ENCODE peak calls at places on chromosomes 7 and 10, in eight cellular contexts. One of them, this sample, is unnamed.

GRCh38 chr7:80087768-80088170 is 46.9 kb upstream of the GNAI1 start:
- DNase-seq in NCI-H2029 treated with DMSO at 0.1 percent for 48 hours: no peak
- DNase-seq in ureter: no peak
- DNase-seq in central memory CD4-positive, alpha-beta T cell: no peak
- DNase-seq in PC-3: peak
- DNase-seq in GM04503: no peak
- DNase-seq in HCEC 1CT: peak
- DNase-seq in T-helper 9 cell: no peak
- DNase-seq in this sample: no peak

GRCh38 chr7:96415293-96415940 is 93.5 kb upstream of the SLC25A13 start:
- DNase-seq in NCI-H2029 treated with DMSO at 0.1 percent for 48 hours: no peak
- DNase-seq in ureter: no peak
- DNase-seq in central memory CD4-positive, alpha-beta T cell: no peak
- DNase-seq in PC-3: no peak
- DNase-seq in GM04503: no peak
- DNase-seq in HCEC 1CT: no peak
- DNase-seq in T-helper 9 cell: no peak
- DNase-seq in this sample: no peak

GRCh38 chr7:3087243-3087642 is 43.6 kb upstream of the CARD11 start:
- DNase-seq in NCI-H2029 treated with DMSO at 0.1 percent for 48 hours: no peak
- DNase-seq in ureter: no peak
- DNase-seq in central memory CD4-positive, alpha-beta T cell: no peak
- DNase-seq in PC-3: no peak
- DNase-seq in GM04503: no peak
- DNase-seq in HCEC 1CT: peak
- DNase-seq in T-helper 9 cell: no peak
- DNase-seq in this sample: no peak

GRCh38 chr10:77405771-77406241 is 231.8 kb downstream of the KCNMA1 start:
- DNase-seq in NCI-H2029 treated with DMSO at 0.1 percent for 48 hours: peak
- DNase-seq in ureter: peak
- DNase-seq in central memory CD4-positive, alpha-beta T cell: no peak
- DNase-seq in PC-3: peak
- DNase-seq in GM04503: no peak
- DNase-seq in HCEC 1CT: peak
- DNase-seq in T-helper 9 cell: no peak
- DNase-seq in this sample: no peak

GRCh38 chr7:192035-192649 is at the start of gene FAM20C:
- DNase-seq in NCI-H2029 treated with DMSO at 0.1 percent for 48 hours: no peak
- DNase-seq in ureter: peak
- DNase-seq in central memory CD4-positive, alpha-beta T cell: peak
- DNase-seq in PC-3: peak
- DNase-seq in GM04503: no peak
- DNase-seq in HCEC 1CT: peak
- DNase-seq in T-helper 9 cell: peak
- DNase-seq in this sample: peak

GRCh38 chr10:49371967-49372366 is 23.9 kb downstream of the DRGX start:
- DNase-seq in NCI-H2029 treated with DMSO at 0.1 percent for 48 hours: no peak
- DNase-seq in ureter: peak
- DNase-seq in central memory CD4-positive, alpha-beta T cell: no peak
- DNase-seq in PC-3: peak
- DNase-seq in GM04503: no peak
- DNase-seq in HCEC 1CT: no peak
- DNase-seq in T-helper 9 cell: no peak
- DNase-seq in this sample: no peak

GRCh38 chr7:24905996-24906770 is 73.8 kb downstream of the OSBPL3 start:
- DNase-seq in NCI-H2029 treated with DMSO at 0.1 percent for 48 hours: no peak
- DNase-seq in ureter: no peak
- DNase-seq in central memory CD4-positive, alpha-beta T cell: no peak
- DNase-seq in PC-3: peak
- DNase-seq in GM04503: no peak
- DNase-seq in HCEC 1CT: peak
- DNase-seq in T-helper 9 cell: no peak
- DNase-seq in this sample: no peak

GRCh38 chr7:91353923-91354322 is 89.7 kb downstream of the FZD1 start:
- DNase-seq in NCI-H2029 treated with DMSO at 0.1 percent for 48 hours: no peak
- DNase-seq in ureter: no peak
- DNase-seq in central memory CD4-positive, alpha-beta T cell: no peak
- DNase-seq in PC-3: no peak
- DNase-seq in GM04503: no peak
- DNase-seq in HCEC 1CT: no peak
- DNase-seq in T-helper 9 cell: no peak
- DNase-seq in this sample: no peak

GRCh38 chr10:92757066-92757716 is 67.4 kb downstream of the HHEX start:
- DNase-seq in NCI-H2029 treated with DMSO at 0.1 percent for 48 hours: no peak
- DNase-seq in ureter: peak
- DNase-seq in central memory CD4-positive, alpha-beta T cell: no peak
- DNase-seq in PC-3: peak
- DNase-seq in GM04503: peak
- DNase-seq in HCEC 1CT: peak
- DNase-seq in T-helper 9 cell: no peak
- DNase-seq in this sample: no peak

GRCh38 chr10:91887075-91887899 is 22.0 kb downstream of the FGFBP3 start:
- DNase-seq in NCI-H2029 treated with DMSO at 0.1 percent for 48 hours: no peak
- DNase-seq in ureter: no peak
- DNase-seq in central memory CD4-positive, alpha-beta T cell: peak
- DNase-seq in PC-3: no peak
- DNase-seq in GM04503: no peak
- DNase-seq in HCEC 1CT: peak
- DNase-seq in T-helper 9 cell: no peak
- DNase-seq in this sample: peak

GRCh38 chr10:44042926-44043602 is 341.8 kb downstream of the CXCL12 start:
- DNase-seq in NCI-H2029 treated with DMSO at 0.1 percent for 48 hours: no peak
- DNase-seq in ureter: no peak
- DNase-seq in central memory CD4-positive, alpha-beta T cell: no peak
- DNase-seq in PC-3: no peak
- DNase-seq in GM04503: no peak
- DNase-seq in HCEC 1CT: no peak
- DNase-seq in T-helper 9 cell: no peak
- DNase-seq in this sample: no peak

GRCh38 chr10:127977368-127978009 is 70.6 kb downstream of the PTPRE start:
- DNase-seq in NCI-H2029 treated with DMSO at 0.1 percent for 48 hours: no peak
- DNase-seq in ureter: peak
- DNase-seq in central memory CD4-positive, alpha-beta T cell: no peak
- DNase-seq in PC-3: peak
- DNase-seq in GM04503: peak
- DNase-seq in HCEC 1CT: no peak
- DNase-seq in T-helper 9 cell: no peak
- DNase-seq in this sample: no peak

GRCh38 chr10:46545861-46546590 is 10.4 kb downstream of the GPRIN2 start:
- DNase-seq in NCI-H2029 treated with DMSO at 0.1 percent for 48 hours: no peak
- DNase-seq in ureter: peak
- DNase-seq in central memory CD4-positive, alpha-beta T cell: no peak
- DNase-seq in PC-3: no peak
- DNase-seq in GM04503: no peak
- DNase-seq in HCEC 1CT: no peak
- DNase-seq in T-helper 9 cell: no peak
- DNase-seq in this sample: no peak

This sample was measured in CD4-positive, alpha-beta memory T cell.